ENCODE peak calls at places on chromosomes 3 and 15, in five cellular contexts. One of them, this sample, is unnamed.

GRCh38 chr3:8371085-8371551 is 130.5 kb upstream of the LMCD1 start:
- DNase-seq in NT2/D1: no peak
- DNase-seq in GM12878: no peak
- DNase-seq in HEK293T: no peak
- DNase-seq in HepG2: no peak
- DNase-seq in this sample: no peak

GRCh38 chr3:11661827-11662226 is 18.1 kb upstream of the VGLL4 start:
- DNase-seq in NT2/D1: no peak
- DNase-seq in GM12878: no peak
- DNase-seq in HEK293T: no peak
- DNase-seq in HepG2: no peak
- DNase-seq in this sample: no peak

GRCh38 chr3:14295777-14296176 is 106.6 kb upstream of the SLC6A6 start:
- DNase-seq in NT2/D1: no peak
- DNase-seq in GM12878: no peak
- DNase-seq in HEK293T: no peak
- DNase-seq in HepG2: no peak
- DNase-seq in this sample: no peak

GRCh38 chr3:141421639-141422319 is 53.5 kb downstream of the ZBTB38 start:
- DNase-seq in NT2/D1: no peak
- DNase-seq in GM12878: no peak
- DNase-seq in HEK293T: no peak
- DNase-seq in HepG2: no peak
- DNase-seq in this sample: no peak

GRCh38 chr15:44035781-44036699 is 159.0 kb downstream of the FRMD5 start:
- DNase-seq in NT2/D1: no peak
- DNase-seq in GM12878: no peak
- DNase-seq in HEK293T: no peak
- DNase-seq in HepG2: no peak
- DNase-seq in this sample: no peak

GRCh38 chr15:99712415-99712814 is 20.8 kb downstream of the LYSMD4 start:
- DNase-seq in NT2/D1: no peak
- DNase-seq in GM12878: no peak
- DNase-seq in HEK293T: no peak
- DNase-seq in HepG2: no peak
- DNase-seq in this sample: no peak

GRCh38 chr15:25439456-25439836 is 622 bp upstream of the UBE3A start:
- DNase-seq in NT2/D1: peak
- DNase-seq in GM12878: no peak
- DNase-seq in HEK293T: no peak
- DNase-seq in HepG2: peak
- DNase-seq in this sample: no peak

GRCh38 chr15:88377509-88377908 is 89.7 kb downstream of the MRPL46 start:
- DNase-seq in NT2/D1: no peak
- DNase-seq in GM12878: no peak
- DNase-seq in HEK293T: no peak
- DNase-seq in HepG2: no peak
- DNase-seq in this sample: no peak

GRCh38 chr3:90011136-90011535 is 903.7 kb downstream of the EPHA3 start:
- DNase-seq in NT2/D1: no peak
- DNase-seq in GM12878: no peak
- DNase-seq in HEK293T: no peak
- DNase-seq in HepG2: no peak
- DNase-seq in this sample: no peak

GRCh38 chr15:81101894-81102815 is 31.9 kb upstream of the CFAP161 start:
- DNase-seq in NT2/D1: no peak
- DNase-seq in GM12878: no peak
- DNase-seq in HEK293T: no peak
- DNase-seq in HepG2: no peak
- DNase-seq in this sample: no peak

GRCh38 chr3:8780279-8780678 is 10.9 kb upstream of the OXTR start:
- DNase-seq in NT2/D1: no peak
- DNase-seq in GM12878: no peak
- DNase-seq in HEK293T: no peak
- DNase-seq in HepG2: no peak
- DNase-seq in this sample: no peak

GRCh38 chr15:85618956-85619491 is 175.7 kb downstream of the KLHL25 start:
- DNase-seq in NT2/D1: peak
- DNase-seq in GM12878: no peak
- DNase-seq in HEK293T: no peak
- DNase-seq in HepG2: no peak
- DNase-seq in this sample: no peak

GRCh38 chr15:101458908-101459578 is 30.5 kb downstream of the PCSK6 start:
- DNase-seq in NT2/D1: no peak
- DNase-seq in GM12878: no peak
- DNase-seq in HEK293T: no peak
- DNase-seq in HepG2: no peak
- DNase-seq in this sample: no peak

GRCh38 chr15:75368689-75369239 is 357 bp upstream of the MAN2C1 start:
- DNase-seq in NT2/D1: no peak
- DNase-seq in GM12878: no peak
- DNase-seq in HEK293T: no peak
- DNase-seq in HepG2: peak
- DNase-seq in this sample: no peak

GRCh38 chr3:71103430-71103881 is 480.1 kb downstream of the FOXP1 start:
- DNase-seq in NT2/D1: no peak
- DNase-seq in GM12878: no peak
- DNase-seq in HEK293T: no peak
- DNase-seq in HepG2: peak
- DNase-seq in this sample: no peak

GRCh38 chr3:103813955-103814354 is 1379.1 kb downstream of the ZPLD1 start:
- DNase-seq in NT2/D1: no peak
- DNase-seq in GM12878: no peak
- DNase-seq in HEK293T: no peak
- DNase-seq in HepG2: no peak
- DNase-seq in this sample: no peak

GRCh38 chr3:32712506-32713055 is 27.6 kb downstream of the CNOT10 start:
- DNase-seq in NT2/D1: no peak
- DNase-seq in GM12878: no peak
- DNase-seq in HEK293T: no peak
- DNase-seq in HepG2: no peak
- DNase-seq in this sample: no peak

GRCh38 chr3:174089592-174089991 is 692.0 kb downstream of the NLGN1 start:
- DNase-seq in NT2/D1: no peak
- DNase-seq in GM12878: no peak
- DNase-seq in HEK293T: no peak
- DNase-seq in HepG2: no peak
- DNase-seq in this sample: no peak

GRCh38 chr3:25592510-25592968 is 72.2 kb downstream of the TOP2B start:
- DNase-seq in NT2/D1: no peak
- DNase-seq in GM12878: no peak
- DNase-seq in HEK293T: peak
- DNase-seq in HepG2: peak
- DNase-seq in this sample: no peak

GRCh38 chr3:69671082-69671952 is 67.9 kb upstream of the MITF start:
- DNase-seq in NT2/D1: peak
- DNase-seq in GM12878: no peak
- DNase-seq in HEK293T: peak
- DNase-seq in HepG2: peak
- DNase-seq in this sample: no peak

GRCh38 chr15:73346735-73347312 is 21.9 kb downstream of the HCN4 start:
- DNase-seq in NT2/D1: no peak
- DNase-seq in GM12878: no peak
- DNase-seq in HEK293T: peak
- DNase-seq in HepG2: peak
- DNase-seq in this sample: peak

GRCh38 chr3:136938334-136938733 is 19.4 kb upstream of the IL20RB start:
- DNase-seq in NT2/D1: no peak
- DNase-seq in GM12878: no peak
- DNase-seq in HEK293T: no peak
- DNase-seq in HepG2: no peak
- DNase-seq in this sample: no peak

GRCh38 chr15:30930422-30930821 is 26.7 kb downstream of the FAN1 start:
- DNase-seq in NT2/D1: no peak
- DNase-seq in GM12878: no peak
- DNase-seq in HEK293T: no peak
- DNase-seq in HepG2: no peak
- DNase-seq in this sample: no peak

GRCh38 chr3:150327678-150328667 is 80.1 kb upstream of the TSC22D2 start:
- DNase-seq in NT2/D1: no peak
- DNase-seq in GM12878: no peak
- DNase-seq in HEK293T: no peak
- DNase-seq in HepG2: no peak
- DNase-seq in this sample: no peak

GRCh38 chr3:10434144-10434937 is 71.0 kb downstream of the ATP2B2 start:
- DNase-seq in NT2/D1: no peak
- DNase-seq in GM12878: no peak
- DNase-seq in HEK293T: no peak
- DNase-seq in HepG2: no peak
- DNase-seq in this sample: no peak

GRCh38 chr3:128874481-128875180 is 4.8 kb upstream of the ACAD9 start:
- DNase-seq in NT2/D1: no peak
- DNase-seq in GM12878: no peak
- DNase-seq in HEK293T: no peak
- DNase-seq in HepG2: no peak
- DNase-seq in this sample: no peak

GRCh38 chr3:37660782-37661181 is 200.9 kb upstream of the CTDSPL start:
- DNase-seq in NT2/D1: no peak
- DNase-seq in GM12878: no peak
- DNase-seq in HEK293T: no peak
- DNase-seq in HepG2: no peak
- DNase-seq in this sample: no peak

GRCh38 chr15:69298354-69298696 is 387 bp upstream of the PAQR5 start:
- DNase-seq in NT2/D1: no peak
- DNase-seq in GM12878: no peak
- DNase-seq in HEK293T: no peak
- DNase-seq in HepG2: no peak
- DNase-seq in this sample: no peak

GRCh38 chr15:69300129-69300588 is 1.4 kb downstream of the PAQR5 start:
- DNase-seq in NT2/D1: no peak
- DNase-seq in GM12878: no peak
- DNase-seq in HEK293T: no peak
- DNase-seq in HepG2: no peak
- DNase-seq in this sample: no peak

GRCh38 chr15:69297642-69298353 is 914 bp upstream of the PAQR5 start:
- DNase-seq in NT2/D1: no peak
- DNase-seq in GM12878: no peak
- DNase-seq in HEK293T: no peak
- DNase-seq in HepG2: no peak
- DNase-seq in this sample: no peak

GRCh38 chr15:69298697-69299441 is at the start of gene PAQR5:
- DNase-seq in NT2/D1: no peak
- DNase-seq in GM12878: no peak
- DNase-seq in HEK293T: peak
- DNase-seq in HepG2: no peak
- DNase-seq in this sample: no peak

DNA sequence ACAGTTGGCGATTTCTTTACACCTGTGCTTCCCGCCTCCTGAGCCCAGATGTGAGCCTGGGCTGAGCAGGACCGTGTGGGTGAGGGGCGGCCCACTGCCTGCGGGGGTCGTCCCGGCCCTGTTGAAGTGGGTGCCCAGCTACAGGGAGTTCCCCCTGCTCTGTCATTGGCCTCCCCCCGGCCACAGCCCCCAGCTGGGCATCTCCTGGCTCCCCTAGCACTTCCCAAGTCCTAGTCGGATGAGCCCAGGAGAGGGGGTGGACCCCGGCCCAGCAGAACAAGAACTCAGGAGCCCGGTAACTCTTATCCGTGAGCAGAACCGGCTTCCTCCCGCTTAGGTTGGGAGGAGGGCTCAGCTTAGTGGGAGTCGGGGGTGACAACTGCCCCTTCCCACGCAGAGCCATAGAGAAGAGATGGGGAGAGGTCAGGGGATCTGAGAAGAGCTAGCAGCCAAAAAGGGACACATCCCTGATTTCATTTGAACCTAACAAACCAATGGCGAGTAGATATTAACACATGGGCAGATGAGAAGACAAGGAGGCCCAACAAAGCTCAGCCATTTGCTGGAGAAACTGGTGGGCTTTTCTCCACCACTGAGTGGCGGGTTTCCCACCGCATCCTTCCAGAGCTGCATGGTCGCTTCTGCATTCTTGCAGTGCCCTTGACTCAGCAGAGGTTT is 878 bp downstream of the PAQR5 start:
- DNase-seq in NT2/D1: no peak
- DNase-seq in GM12878: no peak
- DNase-seq in HEK293T: no peak
- DNase-seq in HepG2: no peak
- DNase-seq in this sample: no peak
- TF ChIP-seq SUZ12 in NT2/D1: peak
- TF ChIP-seq SUZ12 in GM12878: no peak
- TF ChIP-seq SUZ12 in HEK293T: no peak
- TF ChIP-seq SUZ12 in HepG2: no peak
- TF ChIP-seq SUZ12 in this sample: peak

GRCh38 chr3:46405301-46406079 is 1.4 kb downstream of the CCR5AS start:
- DNase-seq in NT2/D1: no peak
- DNase-seq in GM12878: no peak
- DNase-seq in HEK293T: no peak
- DNase-seq in HepG2: no peak
- DNase-seq in this sample: no peak
- TF ChIP-seq SUZ12 in NT2/D1: no peak
- TF ChIP-seq SUZ12 in GM12878: no peak
- TF ChIP-seq SUZ12 in HEK293T: no peak
- TF ChIP-seq SUZ12 in HepG2: no peak
- TF ChIP-seq SUZ12 in this sample: no peak

DNA sequence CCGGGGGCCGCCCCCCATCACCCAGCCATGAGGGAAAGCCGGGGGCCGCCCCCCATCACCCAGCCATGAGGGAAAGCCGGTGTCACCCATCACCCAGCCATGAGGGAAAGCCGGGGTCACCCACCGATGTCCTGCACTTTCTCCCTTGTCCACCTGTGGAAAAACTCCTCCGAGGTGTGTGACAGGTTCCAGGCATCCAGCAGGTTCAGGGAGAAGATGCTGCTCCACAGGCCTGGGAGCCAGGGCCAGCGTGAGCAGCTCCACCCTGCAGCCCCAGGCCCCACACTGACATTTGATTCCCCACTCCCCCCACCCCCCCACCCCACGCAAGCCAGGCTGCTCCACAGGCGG is 15.5 kb upstream of the EHD4 start:
- DNase-seq in NT2/D1: no peak
- DNase-seq in GM12878: no peak
- DNase-seq in HEK293T: no peak
- DNase-seq in HepG2: no peak
- DNase-seq in this sample: no peak
- TF ChIP-seq SUZ12 in NT2/D1: no peak
- TF ChIP-seq SUZ12 in GM12878: no peak
- TF ChIP-seq SUZ12 in HEK293T: no peak
- TF ChIP-seq SUZ12 in HepG2: no peak
- TF ChIP-seq SUZ12 in this sample: no peak

DNA sequence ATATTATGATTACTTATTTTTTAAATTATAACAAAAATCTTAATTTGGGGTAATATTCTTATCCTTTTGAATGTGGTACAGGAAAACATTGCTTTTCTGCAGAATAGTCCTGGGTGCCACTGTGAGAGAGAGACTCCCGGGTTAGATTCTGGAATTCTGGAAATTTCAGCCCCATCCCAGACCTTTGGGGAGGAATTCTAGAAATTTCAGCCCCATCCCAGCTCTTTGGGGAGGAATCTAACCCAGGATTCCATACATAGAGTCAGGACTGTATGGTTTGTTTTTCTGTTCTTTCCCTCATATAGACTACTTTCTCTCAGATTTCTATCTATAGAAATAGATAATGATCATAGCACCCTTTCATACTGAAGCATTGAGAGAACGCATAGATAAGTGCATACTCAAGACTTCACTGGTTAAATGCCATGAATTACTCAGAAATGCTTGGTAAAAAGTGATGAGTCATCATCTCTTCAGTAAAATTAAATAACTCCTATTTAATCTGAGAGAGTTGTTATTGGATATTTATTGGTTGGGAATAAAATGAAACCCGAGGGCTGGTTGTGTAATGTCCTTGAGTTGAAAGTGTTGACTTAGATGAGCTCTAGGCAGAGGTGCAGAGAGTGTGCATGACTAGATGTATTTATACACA is 8.3 kb downstream of the EIF2AK4 start:
- DNase-seq in NT2/D1: no peak
- DNase-seq in GM12878: no peak
- DNase-seq in HEK293T: no peak
- DNase-seq in HepG2: no peak
- DNase-seq in this sample: no peak
- TF ChIP-seq SUZ12 in NT2/D1: no peak
- TF ChIP-seq SUZ12 in GM12878: no peak
- TF ChIP-seq SUZ12 in HEK293T: no peak
- TF ChIP-seq SUZ12 in HepG2: no peak
- TF ChIP-seq SUZ12 in this sample: no peak